ENCODE peak calls at places on chromosomes 5 and 9, in six cellular contexts. F is endothelial cell of umbilical vein; A is activated CD4-positive, alpha-beta T cell treated with anti-CD3 and anti-CD28 coated beads, Interleukin-2, amount 10 ng/mL, durations not matched to agents 7 days and 5 days; K is amygdala; J is NCI-H1092 treated with DMSO at 0.1 percent for 48 hours; B is activated B cell treated with CpG ODN at 0.5 μM for 24 hours. S is an unnamed sample.

GRCh38 chr5:78500028-78500427 is 139.6 kb downstream of the SCAMP1 start:
- DNase-seq in K (no peak), F (no peak), B (no peak), J (no peak), A (no peak), S (no peak)

GRCh38 chr5:54902817-54903473 is 82.4 kb downstream of the ESM1 start:
- DNase-seq in J (no peak), A (peak), F (no peak), K (no peak), B (no peak), S (no peak)

GRCh38 chr5:76807296-76807695 is 11.5 kb upstream of the F2RL1 start:
- DNase-seq in F (peak), J (no peak), A (no peak), K (no peak), B (no peak), S (no peak)

GRCh38 chr5:42718591-42718990 is 38.0 kb upstream of the CCDC152 start:
- DNase-seq in A (peak), K (no peak), F (no peak), B (no peak), J (no peak), S (no peak)

GRCh38 chr5:139262414-139263139 is 31.0 kb upstream of the MATR3 start:
- DNase-seq in B (no peak), J (peak), F (peak), A (peak), K (peak), S (peak)

GRCh38 chr9:100354121-100354800 is 1.5 kb upstream of the TEX10 start:
- DNase-seq in F (no peak), K (no peak), J (no peak), A (no peak), B (no peak), S (no peak)

GRCh38 chr9:38682713-38683112 is 37.2 kb downstream of the FAM240B start:
- DNase-seq in F (peak), J (no peak), K (no peak), A (no peak), B (no peak), S (no peak)

GRCh38 chr5:150217041-150217440 is 27.2 kb downstream of the SLC6A7 start:
- DNase-seq in K (no peak), J (no peak), F (no peak), B (no peak), A (no peak), S (peak)

GRCh38 chr9:127567119-127567897 is 44.8 kb upstream of the STXBP1 start:
- DNase-seq in K (no peak), A (no peak), B (no peak), J (no peak), F (no peak), S (no peak)